ENCODE peak calls at places on chromosome 9, in eight cellular contexts. One of them, this sample, is unnamed.

GRCh38 chr9:136564379-136564988 is 18.6 kb upstream of the NOTCH1 start:
- DNase-seq in ovary: no peak
- DNase-seq in MM.1S: peak
- DNase-seq in heart left ventricle: peak
- DNase-seq in PC-3: no peak
- DNase-seq in CD8-positive, alpha-beta T cell: no peak
- DNase-seq in cardiac muscle cell: no peak
- DNase-seq in CD8-positive, alpha-beta memory T cell: no peak
- DNase-seq in this sample: no peak

GRCh38 chr9:131635285-131635684 is 90.0 kb downstream of the PRRT1B start:
- DNase-seq in PC-3: peak
- DNase-seq in CD8-positive, alpha-beta memory T cell: peak
- DNase-seq in heart left ventricle: peak
- DNase-seq in MM.1S: no peak
- DNase-seq in cardiac muscle cell: peak
- DNase-seq in CD8-positive, alpha-beta T cell: peak
- DNase-seq in ovary: peak
- DNase-seq in this sample: peak

GRCh38 chr9:114894801-114895433 is 35.5 kb downstream of the TNFSF8 start:
- DNase-seq in CD8-positive, alpha-beta T cell: no peak
- DNase-seq in CD8-positive, alpha-beta memory T cell: no peak
- DNase-seq in cardiac muscle cell: no peak
- DNase-seq in PC-3: peak
- DNase-seq in MM.1S: no peak
- DNase-seq in heart left ventricle: no peak
- DNase-seq in ovary: no peak
- DNase-seq in this sample: no peak

GRCh38 chr9:130862217-130862616 is 27.2 kb downstream of the ABL1 start:
- DNase-seq in CD8-positive, alpha-beta memory T cell: no peak
- DNase-seq in MM.1S: no peak
- DNase-seq in ovary: no peak
- DNase-seq in heart left ventricle: no peak
- DNase-seq in cardiac muscle cell: no peak
- DNase-seq in PC-3: no peak
- DNase-seq in CD8-positive, alpha-beta T cell: no peak
- DNase-seq in this sample: no peak

GRCh38 chr9:136827794-136828473 is 14.3 kb upstream of the AJM1 start:
- DNase-seq in CD8-positive, alpha-beta T cell: no peak
- DNase-seq in ovary: no peak
- DNase-seq in MM.1S: no peak
- DNase-seq in heart left ventricle: peak
- DNase-seq in cardiac muscle cell: no peak
- DNase-seq in PC-3: no peak
- DNase-seq in CD8-positive, alpha-beta memory T cell: peak
- DNase-seq in this sample: no peak

GRCh38 chr9:96494215-96494800 is 44.3 kb downstream of the HABP4 start:
- DNase-seq in heart left ventricle: no peak
- DNase-seq in CD8-positive, alpha-beta T cell: no peak
- DNase-seq in MM.1S: no peak
- DNase-seq in cardiac muscle cell: no peak
- DNase-seq in PC-3: no peak
- DNase-seq in CD8-positive, alpha-beta memory T cell: no peak
- DNase-seq in ovary: no peak
- DNase-seq in this sample: no peak

GRCh38 chr9:107540167-107540566 is 50.6 kb upstream of the KLF4 start:
- DNase-seq in CD8-positive, alpha-beta T cell: no peak
- DNase-seq in ovary: no peak
- DNase-seq in CD8-positive, alpha-beta memory T cell: no peak
- DNase-seq in MM.1S: no peak
- DNase-seq in cardiac muscle cell: no peak
- DNase-seq in heart left ventricle: no peak
- DNase-seq in PC-3: no peak
- DNase-seq in this sample: no peak

GRCh38 chr9:69945671-69946141 is 97.9 kb upstream of the MAMDC2 start:
- DNase-seq in MM.1S: no peak
- DNase-seq in heart left ventricle: peak
- DNase-seq in CD8-positive, alpha-beta T cell: no peak
- DNase-seq in ovary: no peak
- DNase-seq in CD8-positive, alpha-beta memory T cell: no peak
- DNase-seq in cardiac muscle cell: no peak
- DNase-seq in PC-3: no peak
- DNase-seq in this sample: no peak

GRCh38 chr9:75226403-75227139 is 138.3 kb downstream of the OSTF1 start:
- DNase-seq in PC-3: no peak
- DNase-seq in heart left ventricle: no peak
- DNase-seq in MM.1S: no peak
- DNase-seq in CD8-positive, alpha-beta memory T cell: no peak
- DNase-seq in CD8-positive, alpha-beta T cell: no peak
- DNase-seq in ovary: no peak
- DNase-seq in cardiac muscle cell: no peak
- DNase-seq in this sample: no peak

GRCh38 chr9:124809741-124810500 is 33.0 kb downstream of the OLFML2A start:
- DNase-seq in CD8-positive, alpha-beta memory T cell: no peak
- DNase-seq in PC-3: no peak
- DNase-seq in CD8-positive, alpha-beta T cell: no peak
- DNase-seq in MM.1S: no peak
- DNase-seq in heart left ventricle: no peak
- DNase-seq in cardiac muscle cell: no peak
- DNase-seq in ovary: no peak
- DNase-seq in this sample: no peak

GRCh38 chr9:33117306-33117705 is 40.8 kb upstream of the SMU1 start:
- DNase-seq in ovary: no peak
- DNase-seq in cardiac muscle cell: no peak
- DNase-seq in PC-3: peak
- DNase-seq in CD8-positive, alpha-beta T cell: no peak
- DNase-seq in heart left ventricle: no peak
- DNase-seq in CD8-positive, alpha-beta memory T cell: no peak
- DNase-seq in MM.1S: no peak
- DNase-seq in this sample: no peak

GRCh38 chr9:114619205-114619758 is 8.2 kb downstream of the TMEM268 start:
- DNase-seq in cardiac muscle cell: no peak
- DNase-seq in CD8-positive, alpha-beta T cell: no peak
- DNase-seq in CD8-positive, alpha-beta memory T cell: no peak
- DNase-seq in ovary: peak
- DNase-seq in heart left ventricle: no peak
- DNase-seq in MM.1S: peak
- DNase-seq in PC-3: no peak
- DNase-seq in this sample: no peak

GRCh38 chr9:97900103-97900737 is 22.1 kb downstream of the TRMO start:
- DNase-seq in ovary: no peak
- DNase-seq in MM.1S: no peak
- DNase-seq in heart left ventricle: no peak
- DNase-seq in PC-3: peak
- DNase-seq in CD8-positive, alpha-beta memory T cell: no peak
- DNase-seq in cardiac muscle cell: no peak
- DNase-seq in CD8-positive, alpha-beta T cell: no peak
- DNase-seq in this sample: no peak

GRCh38 chr9:69898714-69899209 is 78.1 kb downstream of the CFAP95 start:
- DNase-seq in heart left ventricle: no peak
- DNase-seq in CD8-positive, alpha-beta T cell: no peak
- DNase-seq in PC-3: peak
- DNase-seq in cardiac muscle cell: no peak
- DNase-seq in ovary: no peak
- DNase-seq in MM.1S: no peak
- DNase-seq in CD8-positive, alpha-beta memory T cell: no peak
- DNase-seq in this sample: peak

GRCh38 chr9:71910602-71911060 is 362 bp downstream of the ABHD17B start:
- DNase-seq in heart left ventricle: no peak
- DNase-seq in PC-3: no peak
- DNase-seq in CD8-positive, alpha-beta memory T cell: no peak
- DNase-seq in cardiac muscle cell: peak
- DNase-seq in MM.1S: no peak
- DNase-seq in CD8-positive, alpha-beta T cell: no peak
- DNase-seq in ovary: no peak
- DNase-seq in this sample: no peak

GRCh38 chr9:35727676-35728040 is 4.3 kb downstream of the TLN1 start:
- DNase-seq in CD8-positive, alpha-beta memory T cell: no peak
- DNase-seq in CD8-positive, alpha-beta T cell: no peak
- DNase-seq in ovary: no peak
- DNase-seq in heart left ventricle: no peak
- DNase-seq in PC-3: no peak
- DNase-seq in MM.1S: no peak
- DNase-seq in cardiac muscle cell: peak
- DNase-seq in this sample: no peak

GRCh38 chr9:136700309-136700708 is 12.1 kb upstream of the DIPK1B start:
- DNase-seq in ovary: no peak
- DNase-seq in MM.1S: no peak
- DNase-seq in cardiac muscle cell: no peak
- DNase-seq in heart left ventricle: no peak
- DNase-seq in CD8-positive, alpha-beta memory T cell: no peak
- DNase-seq in PC-3: peak
- DNase-seq in CD8-positive, alpha-beta T cell: no peak
- DNase-seq in this sample: no peak

GRCh38 chr9:35070823-35071813 is 1.3 kb downstream of the VCP start:
- DNase-seq in heart left ventricle: no peak
- DNase-seq in ovary: no peak
- DNase-seq in MM.1S: peak
- DNase-seq in CD8-positive, alpha-beta T cell: no peak
- DNase-seq in cardiac muscle cell: no peak
- DNase-seq in CD8-positive, alpha-beta memory T cell: no peak
- DNase-seq in PC-3: peak
- DNase-seq in this sample: no peak

GRCh38 chr9:137606734-137607138 is 1.2 kb downstream of the ARRDC1 start:
- DNase-seq in CD8-positive, alpha-beta memory T cell: peak
- DNase-seq in cardiac muscle cell: no peak
- DNase-seq in PC-3: no peak
- DNase-seq in heart left ventricle: no peak
- DNase-seq in ovary: peak
- DNase-seq in CD8-positive, alpha-beta T cell: no peak
- DNase-seq in MM.1S: no peak
- DNase-seq in this sample: no peak

GRCh38 chr9:27586200-27586599 is 12.9 kb upstream of the C9orf72 start:
- DNase-seq in PC-3: no peak
- DNase-seq in MM.1S: no peak
- DNase-seq in ovary: no peak
- DNase-seq in CD8-positive, alpha-beta T cell: no peak
- DNase-seq in cardiac muscle cell: no peak
- DNase-seq in CD8-positive, alpha-beta memory T cell: no peak
- DNase-seq in heart left ventricle: no peak
- DNase-seq in this sample: no peak

DNA sequence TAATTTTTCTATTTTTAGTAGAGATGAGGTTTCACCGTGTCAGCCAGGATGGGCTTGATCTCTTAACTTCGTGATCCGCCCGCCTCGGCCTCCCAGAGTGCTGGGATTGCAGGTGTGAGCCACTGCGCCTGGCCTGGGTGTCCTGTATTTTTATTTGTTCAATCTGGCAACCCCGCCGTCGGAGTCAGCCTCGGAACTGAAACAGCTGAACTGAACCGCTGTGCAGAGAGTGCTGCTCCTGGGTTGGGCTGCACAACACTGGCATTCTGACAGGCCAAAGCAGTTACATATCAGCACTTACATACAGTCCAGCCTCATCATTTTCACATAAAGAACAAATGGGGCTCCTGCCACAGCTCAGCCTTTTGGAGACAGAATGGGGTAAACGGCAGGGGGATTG is 185.6 kb downstream of the C9orf50 start:
- DNase-seq in CD8-positive, alpha-beta T cell: no peak
- DNase-seq in MM.1S: peak
- DNase-seq in PC-3: no peak
- DNase-seq in cardiac muscle cell: no peak
- DNase-seq in CD8-positive, alpha-beta memory T cell: no peak
- DNase-seq in ovary: peak
- DNase-seq in heart left ventricle: no peak
- DNase-seq in this sample: no peak
- H3K27ac ChIP-seq in CD8-positive, alpha-beta T cell: no peak
- H3K27ac ChIP-seq in MM.1S: peak
- H3K27ac ChIP-seq in PC-3: no peak
- H3K27ac ChIP-seq in cardiac muscle cell: no peak
- H3K27ac ChIP-seq in CD8-positive, alpha-beta memory T cell: no peak
- H3K27ac ChIP-seq in ovary: no peak
- H3K27ac ChIP-seq in heart left ventricle: no peak
- H3K27ac ChIP-seq in this sample: no peak

DNA sequence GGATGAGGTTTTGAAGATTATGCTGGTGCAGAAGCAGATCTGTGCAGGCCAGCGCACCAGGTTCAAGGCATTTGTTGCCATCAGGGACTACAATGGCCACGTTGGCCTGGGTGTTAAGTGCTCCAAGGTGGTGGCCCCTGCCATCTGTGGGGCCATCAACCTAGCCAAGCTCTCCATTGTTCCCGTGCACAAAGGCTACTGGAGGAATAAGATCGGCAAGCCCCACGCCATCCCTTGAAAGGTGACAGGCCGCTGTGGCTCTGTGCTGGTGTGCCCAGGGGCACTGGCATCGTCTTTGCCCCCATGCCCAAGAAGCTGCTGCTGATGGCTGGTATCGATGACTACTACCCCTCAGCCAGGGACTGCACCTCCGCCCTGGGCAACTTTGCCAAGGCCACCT is 142.5 kb downstream of the SPATA31D1 start:
- DNase-seq in ovary: no peak
- DNase-seq in CD8-positive, alpha-beta memory T cell: no peak
- DNase-seq in cardiac muscle cell: no peak
- DNase-seq in CD8-positive, alpha-beta T cell: no peak
- DNase-seq in PC-3: no peak
- DNase-seq in heart left ventricle: no peak
- DNase-seq in MM.1S: no peak
- DNase-seq in this sample: no peak
- H3K27ac ChIP-seq in ovary: no peak
- H3K27ac ChIP-seq in CD8-positive, alpha-beta memory T cell: no peak
- H3K27ac ChIP-seq in cardiac muscle cell: no peak
- H3K27ac ChIP-seq in CD8-positive, alpha-beta T cell: no peak
- H3K27ac ChIP-seq in PC-3: no peak
- H3K27ac ChIP-seq in heart left ventricle: no peak
- H3K27ac ChIP-seq in MM.1S: no peak
- H3K27ac ChIP-seq in this sample: no peak

DNA sequence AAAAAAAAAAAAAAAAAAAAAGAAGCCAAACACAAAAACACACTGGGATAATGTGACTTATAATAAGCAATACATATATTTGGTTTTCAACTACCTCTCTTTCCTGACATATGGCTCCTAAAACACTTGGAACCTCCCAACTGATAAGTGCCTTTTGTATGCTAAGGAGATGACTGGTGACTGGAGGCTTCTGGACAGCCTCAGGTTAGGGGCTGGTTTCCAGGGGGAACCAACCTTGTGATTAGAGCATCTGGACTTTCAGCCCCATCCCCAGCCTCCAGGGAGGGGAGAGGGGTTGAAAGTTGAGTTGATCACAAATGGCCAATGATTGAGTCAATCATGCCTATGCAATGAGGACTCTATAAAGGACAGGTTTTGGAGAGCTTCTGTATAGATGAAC is 276.8 kb downstream of the AUH start:
- DNase-seq in heart left ventricle: no peak
- DNase-seq in PC-3: no peak
- DNase-seq in CD8-positive, alpha-beta memory T cell: no peak
- DNase-seq in cardiac muscle cell: no peak
- DNase-seq in ovary: no peak
- DNase-seq in CD8-positive, alpha-beta T cell: no peak
- DNase-seq in MM.1S: no peak
- DNase-seq in this sample: no peak
- H3K27ac ChIP-seq in heart left ventricle: no peak
- H3K27ac ChIP-seq in PC-3: no peak
- H3K27ac ChIP-seq in CD8-positive, alpha-beta memory T cell: no peak
- H3K27ac ChIP-seq in cardiac muscle cell: no peak
- H3K27ac ChIP-seq in ovary: no peak
- H3K27ac ChIP-seq in CD8-positive, alpha-beta T cell: no peak
- H3K27ac ChIP-seq in MM.1S: no peak
- H3K27ac ChIP-seq in this sample: no peak

DNA sequence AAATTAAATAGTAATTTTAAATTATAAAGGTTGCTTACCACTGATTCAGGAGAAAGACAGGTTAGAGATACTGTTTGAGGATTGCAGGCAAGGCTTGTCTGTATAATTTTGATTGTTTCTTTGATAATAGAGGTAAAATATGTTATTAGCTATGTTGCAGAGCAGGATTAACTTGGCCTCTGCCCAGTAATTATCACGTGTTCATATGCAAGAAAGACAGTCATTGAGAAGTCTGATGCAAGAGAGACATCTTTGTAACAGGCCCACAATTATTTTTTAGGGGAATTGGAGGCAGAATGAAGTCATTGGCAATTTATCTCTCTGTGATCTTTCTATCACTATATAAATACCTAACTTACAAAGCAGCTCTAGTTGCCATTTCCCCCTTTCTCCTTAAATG is 46.0 kb downstream of the SLC44A1 start:
- DNase-seq in cardiac muscle cell: no peak
- DNase-seq in PC-3: peak
- DNase-seq in ovary: no peak
- DNase-seq in MM.1S: no peak
- DNase-seq in heart left ventricle: no peak
- DNase-seq in CD8-positive, alpha-beta memory T cell: no peak
- DNase-seq in CD8-positive, alpha-beta T cell: no peak
- DNase-seq in this sample: peak
- H3K27ac ChIP-seq in cardiac muscle cell: peak
- H3K27ac ChIP-seq in PC-3: no peak
- H3K27ac ChIP-seq in ovary: no peak
- H3K27ac ChIP-seq in MM.1S: no peak
- H3K27ac ChIP-seq in heart left ventricle: no peak
- H3K27ac ChIP-seq in CD8-positive, alpha-beta memory T cell: no peak
- H3K27ac ChIP-seq in CD8-positive, alpha-beta T cell: no peak
- H3K27ac ChIP-seq in this sample: peak